ENCODE peak calls at places on chromosome 13, in ten cellular contexts. Q, S, M, T, D, N, P, J, A and O are unnamed samples.

GRCh38 chr13:65240773-65241172 is 1989.4 kb downstream of the PCDH9 start:
- DNase-seq in Q (no peak), S (no peak), M (no peak), T (no peak), D (no peak), N (no peak), P (no peak), J (no peak), A (no peak), O (no peak)

GRCh38 chr13:99299545-99300341 is 7.5 kb downstream of the GPR183 start:
- DNase-seq in Q (no peak), S (no peak), M (no peak), T (no peak), D (no peak), N (no peak), P (no peak), J (no peak), A (no peak), O (no peak)

GRCh38 chr13:27125357-27126282 is 46.0 kb downstream of the USP12 start:
- DNase-seq in Q (no peak), S (no peak), M (no peak), T (no peak), D (peak; percentile 76), N (no peak), P (no peak), J (no peak), A (no peak), O (no peak)

GRCh38 chr13:82298110-82298509 is 1584.2 kb downstream of the SLITRK1 start:
- DNase-seq in Q (no peak), S (no peak), M (no peak), T (no peak), D (no peak), N (no peak), P (no peak), J (no peak), A (no peak), O (no peak)

GRCh38 chr13:105165449-105166125 is 1369.9 kb downstream of the EFNB2 start:
- DNase-seq in Q (no peak), S (no peak), M (no peak), T (no peak), D (no peak), N (peak; percentile 85), P (no peak), J (no peak), A (no peak), O (no peak)

GRCh38 chr13:82147526-82147925 is 1734.7 kb downstream of the SLITRK1 start:
- DNase-seq in Q (no peak), S (no peak), M (no peak), T (no peak), D (peak; percentile 8), N (no peak), P (no peak), J (no peak), A (no peak), O (no peak)

GRCh38 chr13:79541426-79542049 is 60.6 kb downstream of the NDFIP2 start:
- DNase-seq in Q (no peak), S (peak; percentile 35), M (no peak), T (peak; percentile 56), D (peak; percentile 74), N (peak; percentile 61), P (peak; percentile 68), J (no peak), A (peak; percentile 46), O (peak; percentile 68)

GRCh38 chr13:49053215-49053614 is 77.5 kb downstream of the FNDC3A start:
- DNase-seq in Q (no peak), S (no peak), M (no peak), T (no peak), D (peak; percentile 39), N (no peak), P (no peak), J (no peak), A (no peak), O (no peak)

GRCh38 chr13:33510350-33510749 is 224.8 kb upstream of the STARD13 start:
- DNase-seq in Q (no peak), S (no peak), M (no peak), T (no peak), D (no peak), N (no peak), P (peak; percentile 21), J (no peak), A (no peak), O (no peak)

GRCh38 chr13:25046274-25046984 is 49.5 kb upstream of the PABPC3 start:
- DNase-seq in Q (no peak), S (no peak), M (no peak), T (no peak), D (no peak), N (no peak), P (no peak), J (peak; percentile 41), A (no peak), O (no peak)

GRCh38 chr13:95536629-95537241 is 15.8 kb upstream of the CLDN10 start:
- DNase-seq in Q (no peak), S (no peak), M (no peak), T (peak; percentile 11), D (peak; percentile 44), N (peak; percentile 59), P (peak; percentile 34), J (no peak), A (no peak), O (no peak)

GRCh38 chr13:85223883-85224656 is 575.1 kb downstream of the SLITRK6 start:
- DNase-seq in Q (no peak), S (no peak), M (no peak), T (no peak), D (peak; percentile 73), N (no peak), P (no peak), J (no peak), A (no peak), O (no peak)

GRCh38 chr13:110985570-110985969 is 70.7 kb upstream of the ANKRD10 start:
- DNase-seq in Q (no peak), S (no peak), M (no peak), T (no peak), D (no peak), N (no peak), P (no peak), J (no peak), A (no peak), O (no peak)

GRCh38 chr13:50099473-50099872 is 84.2 kb downstream of the KCNRG start:
- DNase-seq in Q (no peak), S (no peak), M (no peak), T (no peak), D (no peak), N (no peak), P (no peak), J (no peak), A (no peak), O (no peak)

GRCh38 chr13:42628666-42629065 is 54.7 kb downstream of the TNFSF11 start:
- DNase-seq in Q (no peak), S (no peak), M (no peak), T (no peak), D (no peak), N (no peak), P (no peak), J (no peak), A (no peak), O (no peak)

GRCh38 chr13:42638101-42638500 is 64.1 kb downstream of the TNFSF11 start:
- DNase-seq in Q (no peak), S (no peak), M (no peak), T (no peak), D (no peak), N (no peak), P (no peak), J (no peak), A (no peak), O (no peak)

GRCh38 chr13:42633495-42633894 is 59.5 kb downstream of the TNFSF11 start:
- DNase-seq in Q (no peak), S (peak; percentile 5), M (no peak), T (no peak), D (no peak), N (no peak), P (no peak), J (no peak), A (no peak), O (no peak)
- H3K4me3 ChIP-seq in Q (no peak overlapping the region), S (no peak overlapping the region), M (no peak overlapping the region), T (no peak overlapping the region), D (no peak overlapping the region), N (no peak overlapping the region), P (no peak overlapping the region), J (no peak overlapping the region), A (no peak overlapping the region), O (no peak overlapping the region)

DNA sequence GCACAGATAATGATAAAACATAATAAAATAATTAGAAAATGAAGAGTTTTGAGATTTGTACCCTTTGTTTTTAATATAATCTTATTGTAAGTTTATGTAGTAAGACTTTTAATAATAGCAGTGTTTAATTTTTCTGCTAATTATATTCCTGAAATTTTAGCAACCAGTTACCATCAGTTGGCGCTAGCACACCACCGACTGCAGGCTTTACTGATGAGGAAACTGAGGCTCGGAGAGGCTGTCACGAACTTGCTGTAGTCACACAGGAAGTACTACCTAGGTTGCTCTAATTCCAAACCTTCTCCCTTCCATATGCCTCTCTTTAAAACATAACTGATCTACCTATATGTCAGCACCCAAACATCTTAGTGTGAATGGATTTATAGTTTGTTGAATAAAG is 1.0 kb upstream of the RFXAP start:
- DNase-seq in Q (no peak), S (no peak), M (no peak), T (no peak), D (no peak), N (no peak), P (no peak), J (no peak), A (no peak), O (no peak)
- TF ChIP-seq CTCF in Q (no peak), S (no peak), M (no peak), T (no peak), D (no peak), N (no peak), P (no peak), J (no peak), A (no peak), O (no peak)

DNA sequence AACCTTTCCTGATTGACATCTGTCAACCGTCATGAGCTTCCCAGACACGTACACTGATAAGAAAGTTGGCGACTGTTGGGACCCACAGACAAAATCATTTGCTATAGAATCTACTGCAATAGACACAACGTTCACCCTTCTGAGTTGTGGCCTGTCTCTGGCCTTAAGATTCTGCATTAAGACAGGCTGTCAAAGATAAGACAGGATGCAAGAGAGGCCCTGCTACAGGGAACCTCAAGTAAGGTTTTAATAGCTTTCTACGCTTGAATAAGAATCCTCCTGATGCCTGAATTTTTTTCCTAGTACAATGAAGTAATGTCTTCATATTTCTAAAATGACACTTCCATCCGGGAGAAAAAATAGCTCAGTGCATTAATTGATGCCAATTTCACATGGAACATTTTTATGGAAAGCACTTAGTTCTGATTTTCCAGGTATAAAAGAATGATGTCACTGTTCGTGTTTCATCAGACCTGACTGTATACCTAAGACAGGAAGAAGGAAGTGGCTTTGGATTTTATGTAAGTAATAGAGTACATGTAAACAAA is 275.3 kb upstream of the GPC6 start:
- DNase-seq in Q (no peak), S (no peak), M (no peak), T (no peak), D (no peak), N (no peak), P (no peak), J (no peak), A (no peak), O (no peak)
- H3K4me3 ChIP-seq in Q (no peak overlapping the region), S (no peak overlapping the region), M (no peak overlapping the region), T (no peak overlapping the region), D (no peak overlapping the region), N (no peak overlapping the region), P (no peak overlapping the region), J (no peak overlapping the region), A (no peak overlapping the region), O (no peak overlapping the region)

GRCh38 chr13:20566917-20567755 is at the start of gene IFT88:
- DNase-seq in Q (peak; percentile 92), S (peak; percentile 81), M (peak; percentile 88), T (peak; percentile 56), D (peak; percentile 60), N (peak; percentile 72), P (peak; percentile 83), J (peak; percentile 97), A (peak; percentile 43), O (peak; percentile 61)
- TF ChIP-seq CTCF in Q (peak; percentile 10), S (no peak), M (no peak), T (no peak), D (no peak), N (no peak), P (no peak), J (no peak), A (no peak), O (no peak)